ENCODE peak calls at places on chromosomes 6 and 20, in five cellular contexts. A is ascending aorta, C is lower leg skin, Y is type B pancreatic cell, T is HCT116. W is an unnamed sample.

GRCh38 chr6:4287811-4288244 is 152.5 kb upstream of the ECI2 start:
- DNase-seq in A (no peak), C (no peak), Y (no peak), T (no peak), W (no peak)

GRCh38 chr6:42255050-42255449 is 37.4 kb upstream of the MRPS10 start:
- DNase-seq in A (no peak), C (no peak), Y (no peak), T (no peak), W (no peak)

GRCh38 chr6:106051241-106051640 is 34.9 kb upstream of the PRDM1 start:
- DNase-seq in A (no peak), C (no peak), Y (no peak), T (no peak), W (no peak)

GRCh38 chr20:33684533-33685327 is 1.5 kb downstream of the E2F1 start:
- DNase-seq in A (no peak), C (peak), Y (no peak), T (no peak), W (peak)

GRCh38 chr6:44264154-44265002 is 973 bp downstream of the NFKBIE start:
- DNase-seq in A (no peak), C (no peak), Y (no peak), T (no peak), W (peak)

GRCh38 chr6:6315660-6316059 is 4.8 kb downstream of the F13A1 start:
- DNase-seq in A (no peak), C (no peak), Y (no peak), T (peak), W (peak)

GRCh38 chr6:153096031-153096430 is 35.1 kb downstream of the RGS17 start:
- DNase-seq in A (no peak), C (no peak), Y (no peak), T (no peak), W (no peak)

GRCh38 chr6:47016236-47016635 is 25.9 kb downstream of the ADGRF1 start:
- DNase-seq in A (no peak), C (no peak), Y (no peak), T (no peak), W (no peak)

GRCh38 chr6:95099410-95099809 is 477.9 kb upstream of the MANEA start:
- DNase-seq in A (no peak), C (no peak), Y (no peak), T (no peak), W (no peak)

GRCh38 chr6:139336488-139336887 is 38.0 kb downstream of the CITED2 start:
- DNase-seq in A (no peak), C (no peak), Y (no peak), T (no peak), W (peak)

GRCh38 chr20:58113706-58114105 is 114.7 kb downstream of the ANKRD60 start:
- DNase-seq in A (no peak), C (peak), Y (no peak), T (no peak), W (no peak)

GRCh38 chr6:11621119-11621518 is 83.6 kb downstream of the TMEM170B start:
- DNase-seq in A (no peak), C (no peak), Y (no peak), T (no peak), W (no peak)

GRCh38 chr20:2292711-2293110 is 3.1 kb upstream of the TGM3 start:
- DNase-seq in A (no peak), C (peak), Y (no peak), T (no peak), W (no peak)

GRCh38 chr20:36050436-36051317 is 82.3 kb downstream of the CNBD2 start:
- DNase-seq in A (peak), C (peak), Y (peak), T (peak), W (peak)
- TF ChIP-seq CTCF in A (no peak), C (no peak), Y (no peak), T (no peak), W (no peak)

DNA sequence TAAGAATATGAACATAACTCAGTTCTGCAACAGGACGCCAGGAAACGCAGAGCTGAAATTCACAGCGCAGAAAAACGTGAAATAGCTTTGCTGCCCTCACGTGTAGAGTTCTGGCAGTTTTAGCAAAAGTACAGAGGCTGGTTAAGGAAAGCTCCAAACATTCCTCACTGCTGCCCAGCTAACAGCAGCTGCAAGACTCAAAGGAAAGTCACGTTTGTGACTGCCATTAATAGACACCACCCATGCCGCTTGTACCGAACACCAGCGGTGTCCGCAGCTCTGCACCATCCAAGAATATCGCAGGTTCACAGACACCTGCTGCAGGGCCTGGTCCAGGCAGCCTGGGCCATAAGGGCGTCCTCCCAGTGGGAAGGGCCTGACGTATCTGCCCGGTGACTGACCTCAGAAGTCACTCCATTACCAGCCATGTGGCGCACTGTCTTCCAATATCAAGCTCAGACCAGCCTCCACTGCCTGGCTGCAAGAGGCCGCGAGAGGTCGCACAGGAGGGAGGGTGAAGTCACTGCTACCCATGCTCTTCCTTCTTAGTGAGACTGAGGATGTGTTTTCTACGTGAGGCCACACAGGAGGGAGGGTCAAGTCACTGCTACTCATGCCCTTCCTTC is 61.4 kb downstream of the WDR27 start:
- DNase-seq in A (no peak), C (no peak), Y (peak), T (no peak), W (no peak)
- TF ChIP-seq CTCF in A (peak), C (no peak), Y (no peak), T (no peak), W (no peak)

GRCh38 chr6:32092760-32093497 is 16.2 kb downstream of the TNXB start:
- DNase-seq in A (no peak), C (no peak), Y (no peak), T (no peak), W (no peak)

GRCh38 chr6:32096087-32096393 is 13.1 kb downstream of the TNXB start:
- DNase-seq in A (no peak), C (no peak), Y (no peak), T (no peak), W (no peak)

GRCh38 chr6:32096394-32097258 is 12.5 kb downstream of the TNXB start:
- DNase-seq in A (no peak), C (no peak), Y (no peak), T (no peak), W (peak)

DNA sequence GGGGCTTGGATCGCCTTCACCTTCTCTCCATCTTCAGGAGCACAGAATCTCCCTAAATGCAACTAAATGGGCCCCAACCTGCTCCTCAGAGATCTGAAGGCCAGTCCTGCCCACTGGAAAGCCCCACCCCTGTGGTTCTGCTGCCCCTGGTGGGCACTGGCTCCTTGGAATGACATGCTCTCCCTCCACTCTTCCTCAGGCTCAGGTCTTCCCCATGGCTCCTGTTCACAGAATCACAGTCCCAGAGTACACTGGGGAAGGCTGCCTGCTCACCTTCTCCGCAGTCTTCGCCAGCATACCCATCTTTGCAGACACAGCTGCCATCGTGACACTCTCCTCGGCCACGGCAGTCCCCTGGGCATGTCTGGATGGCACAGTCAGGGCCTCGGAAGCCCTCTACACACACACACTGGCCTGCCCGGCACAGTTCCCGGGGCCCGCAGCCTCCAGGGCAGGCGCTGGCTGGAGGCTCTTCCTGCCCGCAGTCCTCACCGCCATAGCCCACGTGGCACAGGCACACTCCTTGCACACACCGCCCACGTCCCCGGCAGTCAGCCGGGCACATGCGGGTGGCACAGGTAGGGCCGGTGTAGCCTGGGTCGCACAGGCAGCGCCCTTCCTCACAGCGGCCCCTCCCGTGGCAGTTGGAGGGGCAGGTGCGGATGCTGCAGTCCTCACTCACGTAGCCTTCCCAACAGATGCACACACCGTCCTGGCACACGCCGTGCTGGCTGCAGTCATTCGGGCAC is 13.6 kb downstream of the TNXB start:
- DNase-seq in A (no peak), C (no peak), Y (no peak), T (no peak), W (peak)
- TF ChIP-seq CTCF in A (peak), C (no peak), Y (no peak), T (peak), W (no peak)

DNA sequence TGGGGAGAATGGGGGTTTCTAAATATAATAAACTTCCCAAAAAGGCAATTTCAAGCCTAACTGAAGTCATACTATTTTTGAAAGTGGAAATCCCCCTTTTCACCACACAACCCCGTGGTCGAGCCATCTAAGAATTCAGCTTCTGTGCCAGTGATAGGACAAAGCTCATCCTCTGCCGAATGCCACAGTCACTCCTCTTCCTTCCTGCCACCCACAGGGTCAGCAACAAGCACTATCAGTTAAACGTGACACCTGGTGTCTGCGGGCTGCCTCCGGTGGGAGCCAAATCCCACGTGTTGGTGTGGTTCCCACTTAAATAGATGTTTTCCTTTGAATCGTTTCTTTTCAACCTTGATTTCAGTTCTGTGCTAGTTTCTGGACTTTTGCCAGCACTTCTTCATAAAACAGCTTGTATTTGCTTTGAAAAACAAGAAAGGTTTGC is 60.7 kb downstream of the TNFAIP3 start:
- DNase-seq in A (no peak), C (no peak), Y (no peak), T (no peak), W (no peak)
- TF ChIP-seq CTCF in A (no peak), C (no peak), Y (no peak), T (no peak), W (no peak)

DNA sequence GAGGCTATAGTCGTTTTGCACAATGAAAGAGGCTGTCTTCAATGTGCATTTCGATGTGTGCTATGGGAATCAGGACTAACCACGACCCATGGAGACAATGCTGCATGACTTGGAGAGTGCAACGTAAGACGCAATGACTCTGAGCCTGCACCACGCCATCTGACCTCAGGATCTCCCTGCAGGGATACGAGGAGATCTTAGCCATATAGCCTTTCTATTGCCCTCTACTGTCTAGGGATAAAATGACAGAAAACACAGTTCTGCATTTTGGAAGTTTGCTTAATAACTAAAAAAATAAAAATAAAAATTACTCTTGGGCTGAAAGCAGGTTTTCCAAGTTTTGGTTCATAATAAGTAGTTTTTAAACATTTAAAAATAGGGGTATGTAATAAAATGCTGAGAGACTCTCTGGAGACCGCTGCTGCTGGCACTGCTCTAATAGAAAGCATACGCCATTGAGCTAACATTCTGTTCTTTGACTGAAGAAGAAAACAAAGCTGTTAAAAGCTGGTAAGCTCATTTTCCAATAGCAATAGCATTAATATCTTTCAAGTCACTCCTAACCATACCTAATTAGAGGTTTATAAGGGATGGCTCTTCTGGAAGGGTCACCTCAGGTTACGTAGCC is 87.2 kb downstream of the PDE7B start:
- DNase-seq in A (no peak), C (no peak), Y (no peak), T (no peak), W (no peak)
- TF ChIP-seq CTCF in A (no peak), C (no peak), Y (peak), T (peak), W (peak)

GRCh38 chr6:157808405-157808950 is 14.6 kb upstream of the SNX9 start:
- DNase-seq in A (no peak), C (no peak), Y (no peak), T (no peak), W (no peak)
- TF ChIP-seq CTCF in A (no peak), C (no peak), Y (no peak), T (no peak), W (no peak)

GRCh38 chr20:22438926-22439325 is 145.4 kb downstream of the FOXA2 start:
- DNase-seq in A (no peak), C (no peak), Y (no peak), T (peak), W (no peak)
- TF ChIP-seq CTCF in A (no peak), C (no peak), Y (peak), T (peak), W (no peak)

GRCh38 chr6:33676416-33677152 is 34.9 kb downstream of the UQCC2 start:
- DNase-seq in A (no peak), C (no peak), Y (no peak), T (no peak), W (no peak)
- TF ChIP-seq CTCF in A (no peak), C (no peak), Y (no peak), T (no peak), W (no peak)